ENCODE peak calls at places on chromosomes 5 and 9, in six cellular contexts. F is DMS53, Y is amniotic epithelial cell, X is omental fat pad, M is AG20443, D is ELF-1. K is an unnamed sample.
A peak's percentile ranks its signal among the peaks of the same experiment; 100 is the strongest.

GRCh38 chr9:128383791-128384190 is 12.6 kb downstream of the URM1 start:
- DNase-seq in M (no peak), D (no peak), Y (no peak), F (no peak), X (no peak), K (no peak)

GRCh38 chr9:20200900-20201495 is 412.2 kb upstream of the SLC24A2 start:
- DNase-seq in F (no peak), Y (peak; percentile 13), X (no peak), M (no peak), D (peak; percentile 55), K (no peak)

GRCh38 chr5:74063346-74063745 is 437.4 kb downstream of the ARHGEF28 start:
- DNase-seq in M (no peak), X (no peak), D (no peak), F (no peak), Y (no peak), K (no peak)

GRCh38 chr9:85292261-85292660 is 449.5 kb downstream of the AGTPBP1 start:
- DNase-seq in X (no peak), M (no peak), Y (no peak), D (no peak), F (no peak), K (no peak)

GRCh38 chr9:133057006-133057405 is 4.8 kb upstream of the CEL start:
- DNase-seq in D (no peak), F (no peak), M (no peak), Y (no peak), X (no peak), K (no peak)

GRCh38 chr5:156541582-156541981 is 214.6 kb downstream of the SGCD start:
- DNase-seq in F (no peak), M (no peak), D (no peak), Y (no peak), X (no peak), K (no peak)

GRCh38 chr5:132506094-132506692 is 15.6 kb upstream of the IRF1 start:
- DNase-seq in M (peak; percentile 90), Y (peak; percentile 98), F (peak; percentile 66), X (no peak), D (no peak), K (no peak)

GRCh38 chr5:98635631-98636030 is 137.8 kb upstream of the RGMB start:
- DNase-seq in Y (peak; percentile 17), F (peak; percentile 83), X (no peak), D (no peak), M (no peak), K (no peak)

GRCh38 chr5:137200906-137201305 is 298.2 kb downstream of the SPOCK1 start:
- DNase-seq in F (no peak), X (no peak), Y (no peak), M (no peak), D (peak; percentile 58), K (no peak)

GRCh38 chr5:154646841-154647759 is 108.1 kb upstream of the LARP1 start:
- DNase-seq in Y (peak; percentile 78), F (peak; percentile 99), X (no peak), D (peak; percentile 87), M (peak; percentile 42), K (no peak)

K was measured in suprapubic skin.